ENCODE peak calls at places on chromosome 22, in six cellular contexts. U, S, L, E, R and H are unnamed samples.

GRCh38 chr22:30386960-30387848 is at the start of gene RNF215:
- DNase-seq in U (peak), S (peak), L (peak), E (peak), R (peak), H (peak)

GRCh38 chr22:36737776-36738175 is 34.2 kb upstream of the CACNG2 start:
- DNase-seq in U (no peak), S (no peak), L (no peak), E (no peak), R (no peak), H (no peak)

GRCh38 chr22:17205432-17205831 is 13.8 kb downstream of the ADA2 start:
- DNase-seq in U (no peak), S (no peak), L (no peak), E (no peak), R (no peak), H (no peak)

GRCh38 chr22:31556627-31557203 is 60.4 kb downstream of the SFI1 start:
- DNase-seq in U (peak), S (peak), L (peak), E (peak), R (peak), H (peak)

GRCh38 chr22:30266445-30267381 is at the start of gene OSM:
- DNase-seq in U (no peak), S (no peak), L (no peak), E (no peak), R (no peak), H (no peak)

GRCh38 chr22:42966389-42966998 is 48.5 kb downstream of the PACSIN2 start:
- DNase-seq in U (no peak), S (no peak), L (peak), E (no peak), R (peak), H (no peak)

GRCh38 chr22:39428597-39429071 is 28.2 kb upstream of the MGAT3 start:
- DNase-seq in U (no peak), S (no peak), L (no peak), E (no peak), R (peak), H (no peak)

GRCh38 chr22:20776624-20777405 is 2.9 kb downstream of the SERPIND1 start:
- DNase-seq in U (no peak), S (no peak), L (no peak), E (no peak), R (no peak), H (no peak)

GRCh38 chr22:45280995-45281394 is 3.8 kb upstream of the UPK3A start:
- DNase-seq in U (no peak), S (no peak), L (no peak), E (no peak), R (no peak), H (no peak)

GRCh38 chr22:36760716-36761115 is 15.2 kb downstream of the IFT27 start:
- DNase-seq in U (no peak), S (no peak), L (no peak), E (no peak), R (no peak), H (no peak)

GRCh38 chr22:46660604-46661201 is 40.5 kb downstream of the GRAMD4 start:
- DNase-seq in U (no peak), S (no peak), L (no peak), E (no peak), R (no peak), H (no peak)

GRCh38 chr22:44702479-44703219 is 645 bp downstream of the PRR5 start:
- DNase-seq in U (no peak), S (peak), L (peak), E (no peak), R (peak), H (peak)

GRCh38 chr22:45310331-45311032 is 748 bp downstream of the FAM118A start:
- DNase-seq in U (no peak), S (no peak), L (no peak), E (no peak), R (no peak), H (no peak)

GRCh38 chr22:29268511-29269229 is 602 bp downstream of the EWSR1 start:
- DNase-seq in U (peak), S (peak), L (peak), E (peak), R (peak), H (peak)

GRCh38 chr22:46072030-46072881 is 78.1 kb upstream of the PPARA start:
- DNase-seq in U (no peak), S (no peak), L (peak), E (no peak), R (peak), H (no peak)

GRCh38 chr22:18095101-18095805 is 15.4 kb upstream of the TUBA8 start:
- DNase-seq in U (peak), S (no peak), L (no peak), E (no peak), R (peak), H (no peak)

GRCh38 chr22:17729561-17729960 is 44.7 kb downstream of the BID start:
- DNase-seq in U (no peak), S (no peak), L (no peak), E (no peak), R (no peak), H (no peak)

GRCh38 chr22:45240137-45240809 is 421 bp downstream of the KIAA0930 start:
- DNase-seq in U (no peak), S (no peak), L (no peak), E (no peak), R (peak), H (peak)

GRCh38 chr22:43890901-43891331 is 897 bp downstream of the PNPLA5 start:
- DNase-seq in U (no peak), S (no peak), L (no peak), E (no peak), R (peak), H (no peak)

GRCh38 chr22:35205141-35205775 is 52.0 kb upstream of the HMGXB4 start:
- DNase-seq in U (no peak), S (no peak), L (no peak), E (no peak), R (no peak), H (no peak)

GRCh38 chr22:49326558-49326957 is 501.1 kb downstream of the BRD1 start:
- DNase-seq in U (no peak), S (no peak), L (no peak), E (no peak), R (no peak), H (no peak)

GRCh38 chr22:25113316-25113721 is 86.3 kb upstream of the CRYBB3 start:
- DNase-seq in U (no peak), S (no peak), L (no peak), E (no peak), R (no peak), H (no peak)

GRCh38 chr22:25327018-25327755 is 107.7 kb downstream of the CRYBB2 start:
- DNase-seq in U (no peak), S (no peak), L (no peak), E (no peak), R (no peak), H (no peak)

GRCh38 chr22:42769574-42770447 is 49.1 kb upstream of the A4GALT start:
- DNase-seq in U (peak), S (no peak), L (peak), E (peak), R (peak), H (no peak)

GRCh38 chr22:30474683-30475424 is 3.0 kb upstream of the SEC14L3 start:
- DNase-seq in U (no peak), S (no peak), L (no peak), E (no peak), R (no peak), H (no peak)

GRCh38 chr22:29308791-29309262 is 2.4 kb downstream of the GAS2L1 start:
- DNase-seq in U (no peak), S (no peak), L (peak), E (no peak), R (peak), H (no peak)

GRCh38 chr22:29149841-29150555 is 55.7 kb upstream of the EMID1 start:
- DNase-seq in U (no peak), S (peak), L (no peak), E (no peak), R (no peak), H (no peak)

GRCh38 chr22:45671783-45672563 is at the start of gene ATXN10:
- DNase-seq in U (peak), S (peak), L (peak), E (no peak), R (peak), H (peak)

GRCh38 chr22:31637375-31637937 is 24.6 kb downstream of the PISD start:
- DNase-seq in U (no peak), S (no peak), L (no peak), E (no peak), R (no peak), H (no peak)

GRCh38 chr22:50262460-50262911 is 1.0 kb upstream of the MAPK12 start:
- DNase-seq in U (peak), S (no peak), L (no peak), E (no peak), R (no peak), H (no peak)

GRCh38 chr22:49331223-49331815 is 496.4 kb downstream of the BRD1 start:
- DNase-seq in U (no peak), S (no peak), L (no peak), E (no peak), R (no peak), H (no peak)

GRCh38 chr22:26763633-26764295 is 106.4 kb downstream of the MIAT start:
- DNase-seq in U (peak), S (no peak), L (peak), E (no peak), R (peak), H (no peak)

GRCh38 chr22:48697694-48698276 is 1129.9 kb downstream of the BRD1 start:
- DNase-seq in U (no peak), S (no peak), L (no peak), E (no peak), R (no peak), H (no peak)

GRCh38 chr22:34236527-34236926 is 316.3 kb upstream of the LARGE1 start:
- DNase-seq in U (no peak), S (no peak), L (no peak), E (no peak), R (no peak), H (no peak)

GRCh38 chr22:18156878-18157713 is 7.1 kb downstream of the USP18 start:
- DNase-seq in U (peak), S (peak), L (peak), E (peak), R (peak), H (peak)

DNA sequence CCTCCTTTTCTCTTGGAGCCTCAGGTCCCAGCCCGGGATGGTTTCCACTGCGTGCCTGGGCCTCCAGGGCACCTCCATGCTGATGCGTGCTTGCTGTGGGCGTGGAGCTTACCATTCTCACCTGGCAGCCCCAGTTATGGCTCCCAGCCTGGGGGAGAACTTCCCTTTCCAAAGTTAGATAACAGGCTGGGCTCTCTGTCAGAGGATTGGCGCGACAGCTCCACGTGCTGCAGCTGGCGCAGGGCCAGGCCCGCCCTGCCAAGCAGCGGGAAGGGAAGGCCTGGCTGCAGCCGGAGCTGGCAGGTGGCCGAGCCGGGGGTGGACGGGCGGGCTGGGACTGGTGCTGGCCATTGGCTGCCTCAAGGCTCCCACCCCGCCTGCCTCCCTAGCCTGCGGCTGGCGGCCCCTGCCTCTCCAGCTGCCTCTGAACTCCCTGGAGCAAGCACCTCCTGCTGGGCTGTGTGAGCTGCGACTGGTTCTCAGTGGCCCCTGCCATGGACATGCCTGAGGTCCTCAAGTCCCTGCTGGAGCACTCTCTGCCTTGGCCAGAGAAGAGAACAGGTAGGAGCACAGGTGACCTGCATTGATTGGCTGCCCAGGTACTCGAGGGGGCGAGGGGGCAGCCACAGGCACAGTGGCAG is 14.6 kb upstream of the TEF start:
- DNase-seq in U (peak), S (peak), L (peak), E (peak), R (peak), H (no peak)
- TF ChIP-seq CTCF in U (no peak), S (no peak), L (peak), E (peak), R (peak), H (no peak)

DNA sequence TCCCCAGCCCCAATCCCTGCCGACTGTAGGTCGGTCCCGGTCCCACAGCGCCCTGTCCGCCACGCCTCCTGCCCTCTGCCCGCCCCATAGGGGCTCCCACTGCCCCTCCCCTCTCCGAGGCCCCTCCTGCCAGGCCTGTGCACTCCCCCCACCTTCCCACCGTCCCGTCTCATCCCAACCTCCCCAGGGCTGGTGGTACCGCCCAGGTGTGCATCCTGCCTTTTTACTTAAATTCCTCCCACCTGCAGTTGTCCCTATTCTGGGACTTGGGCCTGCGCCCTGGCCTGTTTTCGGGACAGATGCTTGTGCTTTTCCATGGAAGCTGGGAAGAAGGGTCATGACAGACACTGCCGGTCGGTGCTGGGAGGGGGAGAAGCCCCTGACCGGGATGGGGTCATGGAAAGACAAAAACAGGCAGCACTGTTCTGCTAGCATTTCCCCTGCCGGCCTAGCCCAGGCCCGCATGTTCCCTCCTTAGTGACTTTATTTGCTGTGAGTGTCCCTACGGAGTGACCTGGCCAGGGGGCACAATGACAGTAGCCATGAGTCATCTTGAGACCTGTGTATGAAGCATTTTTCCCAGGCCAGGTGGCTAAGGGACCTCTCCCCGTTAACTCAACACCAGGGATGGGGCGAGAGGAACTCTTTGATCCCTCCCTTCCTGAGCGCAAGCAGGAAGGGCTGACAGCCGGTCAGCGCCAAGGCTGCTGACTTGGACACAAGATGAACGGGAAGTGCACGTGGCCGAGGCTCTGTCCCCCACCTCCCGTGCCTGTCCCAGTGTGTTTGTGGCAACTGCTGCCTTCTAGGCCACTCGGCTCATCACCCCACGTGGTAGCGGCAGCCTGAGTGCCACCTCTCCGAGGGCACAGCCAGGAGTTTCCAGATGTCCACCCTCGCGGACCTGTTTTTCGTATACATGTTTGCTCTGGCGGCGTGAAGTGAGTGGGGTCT is 7.1 kb downstream of the TBX1 start:
- DNase-seq in U (no peak), S (no peak), L (no peak), E (no peak), R (no peak), H (no peak)
- TF ChIP-seq CTCF in U (no peak), S (no peak), L (no peak), E (no peak), R (no peak), H (no peak)

DNA sequence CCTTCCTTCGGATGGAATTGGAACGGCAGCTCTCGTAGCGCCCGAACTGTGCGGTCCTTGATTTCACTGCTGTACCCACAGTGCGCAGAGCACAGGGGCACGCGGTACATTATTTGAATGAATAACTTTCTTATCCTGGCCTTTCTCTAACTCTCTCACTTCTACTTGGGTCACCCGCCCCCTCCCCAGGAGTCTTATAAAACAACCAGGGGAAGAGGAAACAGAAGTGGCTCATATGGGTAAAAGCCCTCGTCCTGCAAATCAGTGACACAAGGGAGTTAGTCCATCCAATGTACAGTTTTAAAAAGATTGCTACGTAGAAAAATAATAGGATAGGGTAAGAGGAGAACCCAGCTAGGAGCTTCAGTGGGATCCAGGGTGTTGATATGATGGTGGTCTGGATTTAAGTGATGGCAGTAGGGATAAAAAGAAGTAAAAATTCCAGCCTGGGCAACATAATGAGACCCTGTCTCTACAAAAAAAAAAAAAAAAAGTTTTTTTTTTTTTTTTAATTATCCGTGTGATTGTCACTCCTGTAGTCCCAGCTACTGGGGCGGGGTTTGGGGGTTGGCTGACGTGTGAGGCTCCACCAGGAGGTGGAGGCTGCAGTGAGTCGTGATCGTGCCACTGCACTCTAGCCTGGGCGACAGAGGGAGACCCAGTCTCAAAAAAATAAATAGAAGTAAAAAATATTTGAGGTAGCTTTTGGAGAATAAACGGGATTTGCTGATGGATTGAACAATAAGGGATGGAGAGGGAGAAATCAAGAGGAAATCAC is 7.1 kb upstream of the L3MBTL2 start:
- DNase-seq in U (no peak), S (no peak), L (no peak), E (no peak), R (peak), H (peak)
- TF ChIP-seq CTCF in U (no peak), S (peak), L (peak), E (no peak), R (no peak), H (no peak)

GRCh38 chr22:37778370-37779009 is 29.2 kb upstream of the GCAT start:
- DNase-seq in U (no peak), S (no peak), L (no peak), E (no peak), R (no peak), H (no peak)

GRCh38 chr22:37782340-37783168 is 25.2 kb upstream of the GCAT start:
- DNase-seq in U (no peak), S (no peak), L (peak), E (no peak), R (peak), H (no peak)

GRCh38 chr22:37784829-37785495 is 22.8 kb upstream of the GCAT start:
- DNase-seq in U (no peak), S (no peak), L (no peak), E (no peak), R (no peak), H (no peak)

GRCh38 chr22:37777122-37777687 is 30.5 kb upstream of the GCAT start:
- DNase-seq in U (no peak), S (no peak), L (peak), E (peak), R (peak), H (no peak)

GRCh38 chr22:37781434-37782059 is 26.2 kb upstream of the GCAT start:
- DNase-seq in U (peak), S (no peak), L (no peak), E (no peak), R (no peak), H (no peak)
- TF ChIP-seq CTCF in U (peak), S (peak), L (peak), E (peak), R (peak), H (no peak)

DNA sequence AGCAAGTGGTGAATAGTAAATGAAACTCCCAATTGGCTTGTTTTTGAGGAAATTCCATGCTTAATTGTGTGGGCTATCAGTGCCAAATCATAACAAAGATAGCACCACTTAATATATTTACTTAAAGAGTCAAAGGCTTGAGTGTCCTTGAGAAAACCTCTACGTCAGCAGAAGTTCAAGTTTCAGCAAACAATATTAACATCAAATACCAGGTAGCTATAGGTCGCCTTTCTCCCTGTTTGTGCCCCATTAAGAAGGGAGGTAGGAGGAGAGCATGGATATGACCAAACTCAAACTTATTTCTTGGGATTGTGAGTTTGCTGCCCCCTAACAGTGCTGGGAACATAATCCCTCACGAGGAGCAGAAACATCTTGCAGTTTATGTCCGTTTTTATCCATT is 105.6 kb upstream of the SYN3 start:
- DNase-seq in U (no peak), S (no peak), L (no peak), E (no peak), R (no peak), H (no peak)
- TF ChIP-seq CTCF in U (no peak), S (no peak), L (no peak), E (no peak), R (no peak), H (no peak)